ENCODE peak calls at places on chromosomes 1 and 21, in ten cellular contexts. One of them, this sample, is unnamed.

GRCh38 chr1:71101839-71102376 is 21.1 kb upstream of the ZRANB2 start:
- DNase-seq in heart right ventricle: no peak
- DNase-seq in left ventricle myocardium inferior: no peak
- DNase-seq in neuronal stem cell: no peak
- DNase-seq in fibroblast of lung: no peak
- DNase-seq in body of pancreas: peak
- DNase-seq in iPS DF 6.9: no peak
- DNase-seq in esophagus squamous epithelium: no peak
- DNase-seq in CD8-positive, alpha-beta memory T cell: no peak
- DNase-seq in right cardiac atrium: no peak
- DNase-seq in this sample: no peak

GRCh38 chr1:188433428-188433827 is 1604.7 kb downstream of the PLA2G4A start:
- DNase-seq in heart right ventricle: no peak
- DNase-seq in left ventricle myocardium inferior: no peak
- DNase-seq in neuronal stem cell: no peak
- DNase-seq in fibroblast of lung: peak
- DNase-seq in body of pancreas: no peak
- DNase-seq in iPS DF 6.9: no peak
- DNase-seq in esophagus squamous epithelium: no peak
- DNase-seq in CD8-positive, alpha-beta memory T cell: no peak
- DNase-seq in right cardiac atrium: no peak
- DNase-seq in this sample: no peak

GRCh38 chr1:64940026-64940425 is 26.3 kb downstream of the JAK1 start:
- DNase-seq in heart right ventricle: no peak
- DNase-seq in left ventricle myocardium inferior: no peak
- DNase-seq in neuronal stem cell: no peak
- DNase-seq in fibroblast of lung: no peak
- DNase-seq in body of pancreas: no peak
- DNase-seq in iPS DF 6.9: no peak
- DNase-seq in esophagus squamous epithelium: no peak
- DNase-seq in CD8-positive, alpha-beta memory T cell: no peak
- DNase-seq in right cardiac atrium: no peak
- DNase-seq in this sample: no peak

GRCh38 chr1:198156745-198157240 is at the start of gene NEK7:
- DNase-seq in heart right ventricle: peak
- DNase-seq in left ventricle myocardium inferior: peak
- DNase-seq in neuronal stem cell: peak
- DNase-seq in fibroblast of lung: peak
- DNase-seq in body of pancreas: peak
- DNase-seq in iPS DF 6.9: no peak
- DNase-seq in esophagus squamous epithelium: peak
- DNase-seq in CD8-positive, alpha-beta memory T cell: peak
- DNase-seq in right cardiac atrium: peak
- DNase-seq in this sample: peak

GRCh38 chr21:35525443-35525842 is 476.3 kb upstream of the RUNX1 start:
- DNase-seq in heart right ventricle: no peak
- DNase-seq in left ventricle myocardium inferior: no peak
- DNase-seq in neuronal stem cell: no peak
- DNase-seq in fibroblast of lung: no peak
- DNase-seq in body of pancreas: no peak
- DNase-seq in iPS DF 6.9: no peak
- DNase-seq in esophagus squamous epithelium: no peak
- DNase-seq in CD8-positive, alpha-beta memory T cell: no peak
- DNase-seq in right cardiac atrium: no peak
- DNase-seq in this sample: no peak

GRCh38 chr1:12165342-12165741 is 1.4 kb upstream of the TNFRSF1B start:
- DNase-seq in heart right ventricle: no peak
- DNase-seq in left ventricle myocardium inferior: no peak
- DNase-seq in neuronal stem cell: no peak
- DNase-seq in fibroblast of lung: no peak
- DNase-seq in body of pancreas: no peak
- DNase-seq in iPS DF 6.9: no peak
- DNase-seq in esophagus squamous epithelium: no peak
- DNase-seq in CD8-positive, alpha-beta memory T cell: no peak
- DNase-seq in right cardiac atrium: no peak
- DNase-seq in this sample: no peak

GRCh38 chr1:29540801-29541357 is 304.6 kb downstream of the PTPRU start:
- DNase-seq in heart right ventricle: no peak
- DNase-seq in left ventricle myocardium inferior: no peak
- DNase-seq in neuronal stem cell: no peak
- DNase-seq in fibroblast of lung: no peak
- DNase-seq in body of pancreas: no peak
- DNase-seq in iPS DF 6.9: no peak
- DNase-seq in esophagus squamous epithelium: no peak
- DNase-seq in CD8-positive, alpha-beta memory T cell: no peak
- DNase-seq in right cardiac atrium: no peak
- DNase-seq in this sample: no peak

GRCh38 chr1:11061652-11062365 is 2.0 kb upstream of the SRM start:
- DNase-seq in heart right ventricle: no peak
- DNase-seq in left ventricle myocardium inferior: no peak
- DNase-seq in neuronal stem cell: no peak
- DNase-seq in fibroblast of lung: no peak
- DNase-seq in body of pancreas: no peak
- DNase-seq in iPS DF 6.9: no peak
- DNase-seq in esophagus squamous epithelium: no peak
- DNase-seq in CD8-positive, alpha-beta memory T cell: no peak
- DNase-seq in right cardiac atrium: no peak
- DNase-seq in this sample: no peak

GRCh38 chr1:150999051-150999674 is 7.5 kb downstream of the MINDY1 start:
- DNase-seq in heart right ventricle: no peak
- DNase-seq in left ventricle myocardium inferior: no peak
- DNase-seq in neuronal stem cell: no peak
- DNase-seq in fibroblast of lung: peak
- DNase-seq in body of pancreas: no peak
- DNase-seq in iPS DF 6.9: no peak
- DNase-seq in esophagus squamous epithelium: no peak
- DNase-seq in CD8-positive, alpha-beta memory T cell: no peak
- DNase-seq in right cardiac atrium: no peak
- DNase-seq in this sample: peak

GRCh38 chr1:90405726-90406125 is 311.4 kb downstream of the BARHL2 start:
- DNase-seq in heart right ventricle: no peak
- DNase-seq in left ventricle myocardium inferior: no peak
- DNase-seq in neuronal stem cell: no peak
- DNase-seq in fibroblast of lung: no peak
- DNase-seq in body of pancreas: no peak
- DNase-seq in iPS DF 6.9: no peak
- DNase-seq in esophagus squamous epithelium: no peak
- DNase-seq in CD8-positive, alpha-beta memory T cell: no peak
- DNase-seq in right cardiac atrium: no peak
- DNase-seq in this sample: no peak

GRCh38 chr1:6889875-6890480 is 104.7 kb downstream of the CAMTA1 start:
- DNase-seq in heart right ventricle: no peak
- DNase-seq in left ventricle myocardium inferior: no peak
- DNase-seq in neuronal stem cell: peak
- DNase-seq in fibroblast of lung: peak
- DNase-seq in body of pancreas: peak
- DNase-seq in iPS DF 6.9: no peak
- DNase-seq in esophagus squamous epithelium: no peak
- DNase-seq in CD8-positive, alpha-beta memory T cell: no peak
- DNase-seq in right cardiac atrium: peak
- DNase-seq in this sample: no peak

GRCh38 chr1:165228676-165229075 is 127.8 kb downstream of the LMX1A start:
- DNase-seq in heart right ventricle: no peak
- DNase-seq in left ventricle myocardium inferior: no peak
- DNase-seq in neuronal stem cell: no peak
- DNase-seq in fibroblast of lung: no peak
- DNase-seq in body of pancreas: no peak
- DNase-seq in iPS DF 6.9: no peak
- DNase-seq in esophagus squamous epithelium: no peak
- DNase-seq in CD8-positive, alpha-beta memory T cell: no peak
- DNase-seq in right cardiac atrium: no peak
- DNase-seq in this sample: no peak

GRCh38 chr1:166164995-166165660 is 1.7 kb downstream of the FAM78B start:
- DNase-seq in heart right ventricle: peak
- DNase-seq in left ventricle myocardium inferior: peak
- DNase-seq in neuronal stem cell: peak
- DNase-seq in fibroblast of lung: peak
- DNase-seq in body of pancreas: peak
- DNase-seq in iPS DF 6.9: no peak
- DNase-seq in esophagus squamous epithelium: no peak
- DNase-seq in CD8-positive, alpha-beta memory T cell: no peak
- DNase-seq in right cardiac atrium: peak
- DNase-seq in this sample: no peak

GRCh38 chr1:54705153-54705552 is 10.5 kb upstream of the TTC4 start:
- DNase-seq in heart right ventricle: no peak
- DNase-seq in left ventricle myocardium inferior: no peak
- DNase-seq in neuronal stem cell: no peak
- DNase-seq in fibroblast of lung: no peak
- DNase-seq in body of pancreas: no peak
- DNase-seq in iPS DF 6.9: no peak
- DNase-seq in esophagus squamous epithelium: no peak
- DNase-seq in CD8-positive, alpha-beta memory T cell: no peak
- DNase-seq in right cardiac atrium: no peak
- DNase-seq in this sample: no peak

GRCh38 chr1:88061830-88062177 is 622.3 kb upstream of the PKN2 start:
- DNase-seq in heart right ventricle: no peak
- DNase-seq in left ventricle myocardium inferior: no peak
- DNase-seq in neuronal stem cell: no peak
- DNase-seq in fibroblast of lung: peak
- DNase-seq in body of pancreas: no peak
- DNase-seq in iPS DF 6.9: no peak
- DNase-seq in esophagus squamous epithelium: no peak
- DNase-seq in CD8-positive, alpha-beta memory T cell: no peak
- DNase-seq in right cardiac atrium: no peak
- DNase-seq in this sample: no peak

GRCh38 chr21:42193721-42194120 is 25.2 kb upstream of the ABCG1 start:
- DNase-seq in heart right ventricle: no peak
- DNase-seq in left ventricle myocardium inferior: no peak
- DNase-seq in neuronal stem cell: no peak
- DNase-seq in fibroblast of lung: no peak
- DNase-seq in body of pancreas: no peak
- DNase-seq in iPS DF 6.9: no peak
- DNase-seq in esophagus squamous epithelium: no peak
- DNase-seq in CD8-positive, alpha-beta memory T cell: no peak
- DNase-seq in right cardiac atrium: no peak
- DNase-seq in this sample: no peak

GRCh38 chr21:44533121-44533890 is 6.7 kb downstream of the KRTAP10-1 start:
- DNase-seq in heart right ventricle: no peak
- DNase-seq in left ventricle myocardium inferior: no peak
- DNase-seq in neuronal stem cell: no peak
- DNase-seq in fibroblast of lung: no peak
- DNase-seq in body of pancreas: peak
- DNase-seq in iPS DF 6.9: no peak
- DNase-seq in esophagus squamous epithelium: no peak
- DNase-seq in CD8-positive, alpha-beta memory T cell: no peak
- DNase-seq in right cardiac atrium: peak
- DNase-seq in this sample: no peak

GRCh38 chr1:241717975-241718374 is 65.9 kb downstream of the WDR64 start:
- DNase-seq in heart right ventricle: no peak
- DNase-seq in left ventricle myocardium inferior: no peak
- DNase-seq in neuronal stem cell: no peak
- DNase-seq in fibroblast of lung: no peak
- DNase-seq in body of pancreas: no peak
- DNase-seq in iPS DF 6.9: no peak
- DNase-seq in esophagus squamous epithelium: no peak
- DNase-seq in CD8-positive, alpha-beta memory T cell: no peak
- DNase-seq in right cardiac atrium: no peak
- DNase-seq in this sample: no peak

GRCh38 chr21:36297938-36298572 is 21.9 kb upstream of the MORC3 start:
- DNase-seq in heart right ventricle: no peak
- DNase-seq in left ventricle myocardium inferior: no peak
- DNase-seq in neuronal stem cell: no peak
- DNase-seq in fibroblast of lung: no peak
- DNase-seq in body of pancreas: peak
- DNase-seq in iPS DF 6.9: no peak
- DNase-seq in esophagus squamous epithelium: peak
- DNase-seq in CD8-positive, alpha-beta memory T cell: peak
- DNase-seq in right cardiac atrium: peak
- DNase-seq in this sample: no peak

GRCh38 chr1:208977012-208977411 is 606.5 kb upstream of the CAMK1G start:
- DNase-seq in heart right ventricle: no peak
- DNase-seq in left ventricle myocardium inferior: no peak
- DNase-seq in neuronal stem cell: no peak
- DNase-seq in fibroblast of lung: peak
- DNase-seq in body of pancreas: no peak
- DNase-seq in iPS DF 6.9: no peak
- DNase-seq in esophagus squamous epithelium: no peak
- DNase-seq in CD8-positive, alpha-beta memory T cell: no peak
- DNase-seq in right cardiac atrium: no peak
- DNase-seq in this sample: no peak
- H3K27ac ChIP-seq in heart right ventricle: no peak
- H3K27ac ChIP-seq in left ventricle myocardium inferior: no peak
- H3K27ac ChIP-seq in neuronal stem cell: no peak
- H3K27ac ChIP-seq in fibroblast of lung: no peak
- H3K27ac ChIP-seq in body of pancreas: no peak
- H3K27ac ChIP-seq in iPS DF 6.9: no peak
- H3K27ac ChIP-seq in esophagus squamous epithelium: no peak
- H3K27ac ChIP-seq in CD8-positive, alpha-beta memory T cell: no peak
- H3K27ac ChIP-seq in right cardiac atrium: no peak
- H3K27ac ChIP-seq in this sample: no peak

GRCh38 chr21:15848632-15849031 is 118.8 kb downstream of the USP25 start:
- DNase-seq in heart right ventricle: no peak
- DNase-seq in left ventricle myocardium inferior: no peak
- DNase-seq in neuronal stem cell: no peak
- DNase-seq in fibroblast of lung: peak
- DNase-seq in body of pancreas: no peak
- DNase-seq in iPS DF 6.9: no peak
- DNase-seq in esophagus squamous epithelium: no peak
- DNase-seq in CD8-positive, alpha-beta memory T cell: no peak
- DNase-seq in right cardiac atrium: no peak
- DNase-seq in this sample: no peak
- H3K27ac ChIP-seq in heart right ventricle: no peak
- H3K27ac ChIP-seq in left ventricle myocardium inferior: no peak
- H3K27ac ChIP-seq in neuronal stem cell: no peak
- H3K27ac ChIP-seq in fibroblast of lung: no peak
- H3K27ac ChIP-seq in body of pancreas: no peak
- H3K27ac ChIP-seq in iPS DF 6.9: no peak
- H3K27ac ChIP-seq in esophagus squamous epithelium: no peak
- H3K27ac ChIP-seq in CD8-positive, alpha-beta memory T cell: no peak
- H3K27ac ChIP-seq in right cardiac atrium: no peak
- H3K27ac ChIP-seq in this sample: no peak

GRCh38 chr1:39882152-39882551 is 1.2 kb downstream of the TRIT1 start:
- DNase-seq in heart right ventricle: no peak
- DNase-seq in left ventricle myocardium inferior: no peak
- DNase-seq in neuronal stem cell: no peak
- DNase-seq in fibroblast of lung: no peak
- DNase-seq in body of pancreas: no peak
- DNase-seq in iPS DF 6.9: no peak
- DNase-seq in esophagus squamous epithelium: no peak
- DNase-seq in CD8-positive, alpha-beta memory T cell: no peak
- DNase-seq in right cardiac atrium: no peak
- DNase-seq in this sample: no peak
- H3K27ac ChIP-seq in heart right ventricle: no peak
- H3K27ac ChIP-seq in left ventricle myocardium inferior: peak
- H3K27ac ChIP-seq in neuronal stem cell: no peak
- H3K27ac ChIP-seq in fibroblast of lung: no peak
- H3K27ac ChIP-seq in body of pancreas: no peak
- H3K27ac ChIP-seq in iPS DF 6.9: no peak
- H3K27ac ChIP-seq in esophagus squamous epithelium: peak
- H3K27ac ChIP-seq in CD8-positive, alpha-beta memory T cell: peak
- H3K27ac ChIP-seq in right cardiac atrium: peak
- H3K27ac ChIP-seq in this sample: no peak

DNA sequence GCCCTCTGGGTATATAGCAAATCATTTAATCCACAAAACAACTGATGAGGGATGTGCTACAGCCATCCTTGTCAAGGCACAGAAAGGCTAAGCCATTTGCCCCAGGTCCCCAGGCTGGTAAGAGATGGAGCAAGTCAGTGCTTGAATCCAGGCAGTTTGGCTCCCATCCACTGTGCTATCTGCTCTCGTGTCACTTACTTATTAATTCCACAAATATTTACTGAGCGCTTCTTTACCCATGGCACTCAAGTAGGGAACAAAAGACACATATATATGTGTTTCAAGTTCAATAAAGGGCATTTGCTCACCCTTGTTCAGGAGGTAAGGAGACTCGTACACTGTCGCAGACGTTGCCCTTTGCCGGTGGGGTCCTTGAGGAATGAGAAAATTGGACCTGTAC is 38.6 kb upstream of the MPZL1 start:
- DNase-seq in heart right ventricle: no peak
- DNase-seq in left ventricle myocardium inferior: no peak
- DNase-seq in neuronal stem cell: no peak
- DNase-seq in fibroblast of lung: no peak
- DNase-seq in body of pancreas: no peak
- DNase-seq in iPS DF 6.9: no peak
- DNase-seq in esophagus squamous epithelium: no peak
- DNase-seq in CD8-positive, alpha-beta memory T cell: no peak
- DNase-seq in right cardiac atrium: no peak
- DNase-seq in this sample: no peak
- H3K27ac ChIP-seq in heart right ventricle: peak
- H3K27ac ChIP-seq in left ventricle myocardium inferior: peak
- H3K27ac ChIP-seq in neuronal stem cell: no peak
- H3K27ac ChIP-seq in fibroblast of lung: no peak
- H3K27ac ChIP-seq in body of pancreas: no peak
- H3K27ac ChIP-seq in iPS DF 6.9: no peak
- H3K27ac ChIP-seq in esophagus squamous epithelium: no peak
- H3K27ac ChIP-seq in CD8-positive, alpha-beta memory T cell: no peak
- H3K27ac ChIP-seq in right cardiac atrium: peak
- H3K27ac ChIP-seq in this sample: no peak